ENCODE peak calls at places on chromosomes 16 and 17, in nine cellular contexts. One of them, this sample, is unnamed.

GRCh38 chr16:12766853-12767252 is 36.8 kb downstream of the CPPED1 start:
- DNase-seq in esophagus muscularis mucosa: no peak
- DNase-seq in stomach: no peak
- DNase-seq in GM12878: no peak
- DNase-seq in HCT116: no peak
- DNase-seq in suprapubic skin: no peak
- DNase-seq in H1: no peak
- DNase-seq in prostate gland: no peak
- DNase-seq in K562: peak; percentile 33
- DNase-seq in this sample: no peak

GRCh38 chr16:57647136-57647875 is 18.9 kb downstream of the ADGRG1 start:
- DNase-seq in suprapubic skin: no peak
- DNase-seq in H1: no peak
- DNase-seq in esophagus muscularis mucosa: no peak
- DNase-seq in K562: no peak
- DNase-seq in stomach: no peak
- DNase-seq in prostate gland: no peak
- DNase-seq in HCT116: no peak
- DNase-seq in GM12878: no peak
- DNase-seq in this sample: no peak

GRCh38 chr17:59668816-59669215 is 38.4 kb downstream of the PTRH2 start:
- DNase-seq in prostate gland: no peak
- DNase-seq in esophagus muscularis mucosa: no peak
- DNase-seq in HCT116: peak; percentile 49
- DNase-seq in H1: no peak
- DNase-seq in K562: no peak
- DNase-seq in stomach: no peak
- DNase-seq in GM12878: no peak
- DNase-seq in suprapubic skin: no peak
- DNase-seq in this sample: no peak

GRCh38 chr17:43900858-43901754 is 6.2 kb downstream of the MPP2 start:
- DNase-seq in K562: no peak
- DNase-seq in stomach: no peak
- DNase-seq in esophagus muscularis mucosa: no peak
- DNase-seq in GM12878: no peak
- DNase-seq in prostate gland: no peak
- DNase-seq in HCT116: no peak
- DNase-seq in H1: no peak
- DNase-seq in suprapubic skin: no peak
- DNase-seq in this sample: no peak

GRCh38 chr17:61234102-61234750 is 165.4 kb upstream of the TBX2 start:
- DNase-seq in GM12878: no peak
- DNase-seq in HCT116: no peak
- DNase-seq in stomach: no peak
- DNase-seq in suprapubic skin: no peak
- DNase-seq in esophagus muscularis mucosa: no peak
- DNase-seq in H1: no peak
- DNase-seq in K562: no peak
- DNase-seq in prostate gland: no peak
- DNase-seq in this sample: no peak

GRCh38 chr16:4115209-4115940 is 867 bp downstream of the ADCY9 start:
- DNase-seq in suprapubic skin: no peak
- DNase-seq in H1: peak; percentile 75
- DNase-seq in K562: peak; percentile 38
- DNase-seq in HCT116: no peak
- DNase-seq in prostate gland: peak; percentile 23
- DNase-seq in esophagus muscularis mucosa: no peak
- DNase-seq in stomach: peak; percentile 54
- DNase-seq in GM12878: no peak
- DNase-seq in this sample: peak; percentile 55

GRCh38 chr17:15273141-15273793 is 8.1 kb upstream of the PMP22 start:
- DNase-seq in prostate gland: no peak
- DNase-seq in stomach: no peak
- DNase-seq in GM12878: no peak
- DNase-seq in HCT116: no peak
- DNase-seq in suprapubic skin: no peak
- DNase-seq in K562: no peak
- DNase-seq in esophagus muscularis mucosa: no peak
- DNase-seq in H1: no peak
- DNase-seq in this sample: no peak

GRCh38 chr17:7313890-7314718 is 1.1 kb downstream of the GPS2 start:
- DNase-seq in suprapubic skin: no peak
- DNase-seq in stomach: no peak
- DNase-seq in H1: no peak
- DNase-seq in K562: peak; percentile 34
- DNase-seq in esophagus muscularis mucosa: no peak
- DNase-seq in HCT116: no peak
- DNase-seq in GM12878: no peak
- DNase-seq in prostate gland: no peak
- DNase-seq in this sample: no peak

GRCh38 chr17:15999974-16000827 is 577 bp downstream of the TTC19 start:
- DNase-seq in suprapubic skin: no peak
- DNase-seq in prostate gland: peak; percentile 17
- DNase-seq in GM12878: no peak
- DNase-seq in stomach: no peak
- DNase-seq in K562: peak; percentile 45
- DNase-seq in HCT116: no peak
- DNase-seq in esophagus muscularis mucosa: no peak
- DNase-seq in H1: no peak
- DNase-seq in this sample: no peak

GRCh38 chr17:68861602-68862001 is 93.6 kb downstream of the ABCA8 start:
- DNase-seq in GM12878: no peak
- DNase-seq in esophagus muscularis mucosa: no peak
- DNase-seq in HCT116: no peak
- DNase-seq in K562: no peak
- DNase-seq in suprapubic skin: no peak
- DNase-seq in stomach: no peak
- DNase-seq in prostate gland: no peak
- DNase-seq in H1: no peak
- DNase-seq in this sample: no peak

GRCh38 chr16:78034530-78034929 is 12.2 kb downstream of the CLEC3A start:
- DNase-seq in stomach: no peak
- DNase-seq in suprapubic skin: no peak
- DNase-seq in K562: no peak
- DNase-seq in esophagus muscularis mucosa: no peak
- DNase-seq in GM12878: no peak
- DNase-seq in HCT116: no peak
- DNase-seq in prostate gland: peak; percentile 21
- DNase-seq in H1: no peak
- DNase-seq in this sample: no peak

GRCh38 chr17:50272711-50273653 is 1.3 kb upstream of the TMEM92 start:
- DNase-seq in GM12878: no peak
- DNase-seq in prostate gland: no peak
- DNase-seq in HCT116: no peak
- DNase-seq in stomach: peak; percentile 62
- DNase-seq in suprapubic skin: peak; percentile 83
- DNase-seq in esophagus muscularis mucosa: no peak
- DNase-seq in K562: peak; percentile 58
- DNase-seq in H1: peak; percentile 95
- DNase-seq in this sample: peak; percentile 44

DNA sequence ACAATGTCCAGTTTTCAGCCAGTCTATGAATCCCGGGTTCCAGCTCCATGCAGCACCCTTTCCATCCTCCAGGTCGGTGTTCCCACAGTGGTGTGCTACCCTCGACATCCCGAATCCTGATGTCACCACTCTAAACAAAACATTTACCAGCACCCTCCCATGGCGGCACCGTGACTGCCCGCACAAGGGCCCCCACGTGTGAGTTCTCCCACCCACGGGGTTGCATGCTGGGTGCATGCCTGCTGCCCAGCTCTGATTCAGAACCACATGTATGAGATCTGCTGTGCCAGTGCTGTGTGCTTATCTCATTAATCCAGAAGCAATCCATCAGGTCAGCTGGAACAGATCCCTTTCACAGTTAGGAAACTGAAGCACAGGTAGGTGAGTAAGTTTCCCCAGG is 57.4 kb downstream of the C16orf78 start:
- DNase-seq in esophagus muscularis mucosa: no peak
- DNase-seq in suprapubic skin: no peak
- DNase-seq in K562: no peak
- DNase-seq in GM12878: no peak
- DNase-seq in HCT116: no peak
- DNase-seq in prostate gland: no peak
- DNase-seq in stomach: no peak
- DNase-seq in H1: no peak
- DNase-seq in this sample: no peak
- TF ChIP-seq POLR2A in esophagus muscularis mucosa: no peak
- TF ChIP-seq POLR2A in suprapubic skin: no peak
- TF ChIP-seq POLR2A in K562: no peak
- TF ChIP-seq POLR2A in GM12878: no peak
- TF ChIP-seq POLR2A in HCT116: no peak
- TF ChIP-seq POLR2A in prostate gland: no peak
- TF ChIP-seq POLR2A in stomach: no peak
- TF ChIP-seq POLR2A in H1: no peak
- TF ChIP-seq POLR2A in this sample: no peak

DNA sequence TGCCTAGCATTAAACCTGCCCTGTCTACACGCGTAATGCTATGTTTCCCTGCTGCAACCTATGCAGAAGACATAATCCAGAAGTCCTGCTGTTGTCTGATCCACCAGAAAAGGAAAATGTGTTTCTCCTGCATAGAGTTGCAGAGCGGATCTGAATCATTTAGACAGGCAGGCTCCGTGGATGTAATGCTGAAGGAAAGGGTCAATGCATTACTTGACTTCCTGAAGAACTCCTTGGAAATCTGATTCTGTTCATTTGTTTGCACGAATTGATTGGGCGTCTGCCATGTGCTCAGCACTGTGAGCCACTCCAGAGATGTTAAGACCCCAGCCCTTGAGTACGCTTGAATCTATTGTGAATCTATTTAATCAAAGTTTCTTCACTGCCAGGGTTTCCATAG is 83.4 kb downstream of the FOXL1 start:
- DNase-seq in GM12878: no peak
- DNase-seq in H1: no peak
- DNase-seq in HCT116: no peak
- DNase-seq in prostate gland: no peak
- DNase-seq in K562: no peak
- DNase-seq in stomach: no peak
- DNase-seq in esophagus muscularis mucosa: no peak
- DNase-seq in suprapubic skin: no peak
- DNase-seq in this sample: no peak
- H3K4me1 ChIP-seq in GM12878: peaks cover 4% of the 10 kb centered on the region
- H3K4me1 ChIP-seq in H1: no peaks in the 10 kb centered on the region
- H3K4me1 ChIP-seq in HCT116: peaks cover 26% of the 10 kb centered on the region
- H3K4me1 ChIP-seq in prostate gland: no peaks in the 10 kb centered on the region
- H3K4me1 ChIP-seq in K562: peaks cover 18% of the 10 kb centered on the region
- H3K4me1 ChIP-seq in stomach: peaks cover 20% of the 10 kb centered on the region
- H3K4me1 ChIP-seq in esophagus muscularis mucosa: no peaks in the 10 kb centered on the region
- H3K4me1 ChIP-seq in suprapubic skin: peaks cover 14% of the 10 kb centered on the region
- H3K4me1 ChIP-seq in this sample: no peaks in the 10 kb centered on the region

GRCh38 chr16:83004868-83005652 is 378.3 kb downstream of the CDH13 start:
- DNase-seq in H1: no peak
- DNase-seq in HCT116: no peak
- DNase-seq in suprapubic skin: no peak
- DNase-seq in stomach: no peak
- DNase-seq in prostate gland: no peak
- DNase-seq in GM12878: no peak
- DNase-seq in esophagus muscularis mucosa: no peak
- DNase-seq in K562: no peak
- DNase-seq in this sample: no peak

GRCh38 chr16:82996814-82997213 is 370.0 kb downstream of the CDH13 start:
- DNase-seq in H1: no peak
- DNase-seq in HCT116: no peak
- DNase-seq in GM12878: no peak
- DNase-seq in stomach: no peak
- DNase-seq in prostate gland: no peak
- DNase-seq in K562: no peak
- DNase-seq in esophagus muscularis mucosa: no peak
- DNase-seq in suprapubic skin: no peak
- DNase-seq in this sample: no peak

GRCh38 chr16:82999711-83000110 is 372.9 kb downstream of the CDH13 start:
- DNase-seq in K562: no peak
- DNase-seq in esophagus muscularis mucosa: no peak
- DNase-seq in prostate gland: no peak
- DNase-seq in suprapubic skin: no peak
- DNase-seq in GM12878: no peak
- DNase-seq in H1: no peak
- DNase-seq in stomach: no peak
- DNase-seq in HCT116: no peak
- DNase-seq in this sample: no peak

GRCh38 chr16:83005653-83006160 is 378.9 kb downstream of the CDH13 start:
- DNase-seq in suprapubic skin: no peak
- DNase-seq in HCT116: no peak
- DNase-seq in K562: no peak
- DNase-seq in prostate gland: no peak
- DNase-seq in esophagus muscularis mucosa: no peak
- DNase-seq in stomach: no peak
- DNase-seq in GM12878: no peak
- DNase-seq in H1: no peak
- DNase-seq in this sample: no peak

GRCh38 chr16:83002351-83003334 is 375.9 kb downstream of the CDH13 start:
- DNase-seq in suprapubic skin: no peak
- DNase-seq in H1: no peak
- DNase-seq in K562: no peak
- DNase-seq in stomach: no peak
- DNase-seq in esophagus muscularis mucosa: no peak
- DNase-seq in GM12878: no peak
- DNase-seq in prostate gland: no peak
- DNase-seq in HCT116: no peak
- DNase-seq in this sample: no peak
- TF ChIP-seq POLR2AphosphoS5 in suprapubic skin: no peak
- TF ChIP-seq POLR2AphosphoS5 in H1: no peak
- TF ChIP-seq POLR2AphosphoS5 in K562: no peak
- TF ChIP-seq POLR2AphosphoS5 in stomach: no peak
- TF ChIP-seq POLR2AphosphoS5 in esophagus muscularis mucosa: no peak
- TF ChIP-seq POLR2AphosphoS5 in GM12878: no peak
- TF ChIP-seq POLR2AphosphoS5 in prostate gland: no peak
- TF ChIP-seq POLR2AphosphoS5 in HCT116: no peak
- TF ChIP-seq POLR2AphosphoS5 in this sample: no peak

GRCh38 chr16:11588321-11589244 is 1.9 kb upstream of the LITAF start:
- DNase-seq in prostate gland: no peak
- DNase-seq in suprapubic skin: no peak
- DNase-seq in GM12878: no peak
- DNase-seq in esophagus muscularis mucosa: no peak
- DNase-seq in stomach: no peak
- DNase-seq in K562: no peak
- DNase-seq in H1: no peak
- DNase-seq in HCT116: no peak
- DNase-seq in this sample: no peak

GRCh38 chr16:11585460-11586374 is 1.0 kb downstream of the LITAF start:
- DNase-seq in H1: no peak
- DNase-seq in esophagus muscularis mucosa: no peak
- DNase-seq in GM12878: no peak
- DNase-seq in K562: no peak
- DNase-seq in suprapubic skin: no peak
- DNase-seq in HCT116: no peak
- DNase-seq in stomach: peak; percentile 42
- DNase-seq in prostate gland: no peak
- DNase-seq in this sample: peak; percentile 37

GRCh38 chr16:11587643-11588247 is 1.0 kb upstream of the LITAF start:
- DNase-seq in esophagus muscularis mucosa: no peak
- DNase-seq in prostate gland: no peak
- DNase-seq in GM12878: no peak
- DNase-seq in H1: no peak
- DNase-seq in K562: no peak
- DNase-seq in suprapubic skin: no peak
- DNase-seq in HCT116: no peak
- DNase-seq in stomach: no peak
- DNase-seq in this sample: no peak

GRCh38 chr16:11586375-11586855 is 304 bp downstream of the LITAF start:
- DNase-seq in stomach: no peak
- DNase-seq in prostate gland: no peak
- DNase-seq in esophagus muscularis mucosa: no peak
- DNase-seq in K562: no peak
- DNase-seq in GM12878: no peak
- DNase-seq in H1: no peak
- DNase-seq in HCT116: no peak
- DNase-seq in suprapubic skin: no peak
- DNase-seq in this sample: no peak

GRCh38 chr16:11586856-11587642 is at the start of gene LITAF:
- DNase-seq in prostate gland: peak; percentile 60
- DNase-seq in H1: peak; percentile 79
- DNase-seq in suprapubic skin: peak; percentile 84
- DNase-seq in GM12878: no peak
- DNase-seq in HCT116: no peak
- DNase-seq in esophagus muscularis mucosa: no peak
- DNase-seq in K562: peak; percentile 55
- DNase-seq in stomach: peak; percentile 78
- DNase-seq in this sample: peak; percentile 66
- TF ChIP-seq POLR2A in prostate gland: peak; percentile 76
- TF ChIP-seq POLR2A in H1: no peak
- TF ChIP-seq POLR2A in suprapubic skin: no peak
- TF ChIP-seq POLR2A in GM12878: peak; percentile 81
- TF ChIP-seq POLR2A in HCT116: peak; percentile 57
- TF ChIP-seq POLR2A in esophagus muscularis mucosa: peak; percentile 11
- TF ChIP-seq POLR2A in K562: no peak
- TF ChIP-seq POLR2A in stomach: no peak
- TF ChIP-seq POLR2A in this sample: no peak